ENCODE peak calls at places on chromosome 2, in five cellular contexts. T is IMR-90, V is transverse colon, B is psoas muscle, I is gastrocnemius medialis. Y is an unnamed sample.
A peak's percentile ranks its signal among the peaks of the same experiment; 100 is the strongest.

GRCh38 chr2:17821535-17822451 is 5.5 kb downstream of the MSGN1 start:
- DNase-seq in I (no peak), B (no peak), T (no peak), V (no peak), Y (no peak)

GRCh38 chr2:39608690-39609457 is 56.8 kb upstream of the TMEM178A start:
- DNase-seq in I (no peak), B (no peak), V (no peak), T (no peak), Y (no peak)

GRCh38 chr2:230441188-230441897 is 25.3 kb downstream of the SP100 start:
- DNase-seq in V (peak; percentile 55), T (peak; percentile 73), B (no peak), I (no peak), Y (no peak)

GRCh38 chr2:28134262-28134812 is 243.8 kb downstream of the BABAM2 start:
- DNase-seq in V (peak; percentile 81), B (no peak), T (no peak), I (no peak), Y (no peak)

GRCh38 chr2:27042159-27042661 is 9.3 kb upstream of the AGBL5 start:
- DNase-seq in V (no peak), B (no peak), I (no peak), T (no peak), Y (no peak)

GRCh38 chr2:173631123-173631450 is 276.4 kb downstream of the CDCA7 start:
- DNase-seq in I (no peak), T (peak; percentile 34), B (no peak), V (no peak), Y (no peak)

GRCh38 chr2:27097341-27097740 is 10.8 kb downstream of the KHK start:
- DNase-seq in I (no peak), V (no peak), T (no peak), B (no peak), Y (no peak)

GRCh38 chr2:36407403-36407802 is 51.8 kb downstream of the CRIM1 start:
- DNase-seq in I (no peak), V (no peak), T (no peak), B (no peak), Y (no peak)

GRCh38 chr2:68108116-68108515 is 45.3 kb upstream of the C1D start:
- DNase-seq in T (no peak), B (no peak), I (no peak), V (no peak), Y (no peak)

GRCh38 chr2:239274391-239275001 is 126.3 kb downstream of the HDAC4 start:
- DNase-seq in V (peak; percentile 36), I (peak; percentile 67), B (peak; percentile 79), T (peak; percentile 70), Y (no peak)

GRCh38 chr2:239768031-239768800 is 256.9 kb downstream of the NDUFA10 start:
- DNase-seq in I (no peak), V (no peak), T (no peak), B (no peak), Y (no peak)

GRCh38 chr2:83342860-83343329 is 1116.2 kb downstream of the SUCLG1 start:
- DNase-seq in V (no peak), I (no peak), T (no peak), B (no peak), Y (no peak)

GRCh38 chr2:70946832-70947442 is 11.2 kb downstream of the ATP6V1B1 start:
- DNase-seq in T (peak; percentile 60), B (no peak), I (no peak), V (peak; percentile 56), Y (peak; percentile 68)

GRCh38 chr2:191316246-191316645 is 71.0 kb downstream of the MYO1B start:
- DNase-seq in V (no peak), T (peak; percentile 75), I (no peak), B (no peak), Y (no peak)

GRCh38 chr2:27889774-27890145 is 427 bp downstream of the RBKS start:
- DNase-seq in V (no peak), B (no peak), I (no peak), T (no peak), Y (no peak)

GRCh38 chr2:225025917-225026571 is 16.2 kb downstream of the DOCK10 start:
- DNase-seq in I (no peak), B (no peak), V (no peak), T (peak; percentile 80), Y (no peak)

DNA sequence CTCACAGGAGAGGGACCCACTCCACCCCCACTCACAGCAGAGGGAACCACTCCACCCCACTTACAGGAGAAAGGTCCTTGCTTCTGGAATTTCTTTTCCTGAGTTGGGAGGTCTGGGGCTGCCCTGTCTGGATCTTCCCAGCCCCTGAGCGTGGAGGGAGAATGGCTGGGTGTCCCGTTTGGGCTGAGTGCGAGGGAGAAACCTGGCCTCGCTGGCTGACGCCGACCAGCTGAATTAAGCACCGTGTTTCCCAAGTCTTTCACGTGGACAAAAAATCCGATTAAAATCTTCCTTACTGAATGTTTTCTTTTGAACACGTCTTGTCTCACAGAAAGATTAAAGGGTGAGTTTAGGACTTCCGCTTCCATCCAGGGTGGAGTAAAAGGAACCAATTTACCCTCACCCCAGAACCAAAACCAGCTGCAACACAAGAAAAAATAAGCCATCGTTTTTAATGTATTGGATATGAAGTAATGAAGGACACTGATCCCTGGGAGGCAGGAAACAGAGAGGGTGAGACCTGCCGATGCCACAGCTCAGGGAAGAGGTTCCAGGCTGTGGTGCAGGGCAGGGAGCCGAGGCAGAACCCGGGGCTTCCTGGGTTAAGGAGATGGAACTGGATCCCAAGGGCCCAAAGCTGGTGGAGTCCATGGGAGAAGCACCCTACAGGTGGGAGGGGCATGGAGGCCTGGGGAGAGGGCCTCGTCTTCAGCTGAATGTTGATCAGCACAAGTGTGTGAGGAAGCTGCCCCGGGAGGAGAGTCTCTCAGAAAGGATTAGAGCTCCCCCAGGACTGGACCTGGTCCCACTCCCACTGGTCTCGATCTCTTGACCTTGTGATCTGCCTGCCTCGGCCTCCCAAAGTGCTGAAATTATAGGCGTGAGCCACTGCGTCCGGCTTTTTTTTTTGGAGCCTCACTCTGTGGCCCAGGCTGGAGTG is 60.3 kb downstream of the RTP5 start:
- DNase-seq in V (no peak), I (no peak), T (no peak), B (no peak), Y (no peak)
- H3K4me3 ChIP-seq in V (no peak overlapping the region), I (no peak overlapping the region), T (no peak overlapping the region), B (no peak overlapping the region), Y (no peak overlapping the region)

GRCh38 chr2:196318517-196319377 is 147.4 kb upstream of the STK17B start:
- DNase-seq in I (no peak), T (no peak), B (no peak), V (no peak), Y (no peak)

GRCh38 chr2:196328088-196328680 is 156.8 kb upstream of the STK17B start:
- DNase-seq in B (no peak), T (no peak), V (no peak), I (no peak), Y (no peak)

GRCh38 chr2:196324212-196324611 is 152.8 kb upstream of the STK17B start:
- DNase-seq in B (no peak), I (no peak), T (peak; percentile 42), V (no peak), Y (no peak)

DNA sequence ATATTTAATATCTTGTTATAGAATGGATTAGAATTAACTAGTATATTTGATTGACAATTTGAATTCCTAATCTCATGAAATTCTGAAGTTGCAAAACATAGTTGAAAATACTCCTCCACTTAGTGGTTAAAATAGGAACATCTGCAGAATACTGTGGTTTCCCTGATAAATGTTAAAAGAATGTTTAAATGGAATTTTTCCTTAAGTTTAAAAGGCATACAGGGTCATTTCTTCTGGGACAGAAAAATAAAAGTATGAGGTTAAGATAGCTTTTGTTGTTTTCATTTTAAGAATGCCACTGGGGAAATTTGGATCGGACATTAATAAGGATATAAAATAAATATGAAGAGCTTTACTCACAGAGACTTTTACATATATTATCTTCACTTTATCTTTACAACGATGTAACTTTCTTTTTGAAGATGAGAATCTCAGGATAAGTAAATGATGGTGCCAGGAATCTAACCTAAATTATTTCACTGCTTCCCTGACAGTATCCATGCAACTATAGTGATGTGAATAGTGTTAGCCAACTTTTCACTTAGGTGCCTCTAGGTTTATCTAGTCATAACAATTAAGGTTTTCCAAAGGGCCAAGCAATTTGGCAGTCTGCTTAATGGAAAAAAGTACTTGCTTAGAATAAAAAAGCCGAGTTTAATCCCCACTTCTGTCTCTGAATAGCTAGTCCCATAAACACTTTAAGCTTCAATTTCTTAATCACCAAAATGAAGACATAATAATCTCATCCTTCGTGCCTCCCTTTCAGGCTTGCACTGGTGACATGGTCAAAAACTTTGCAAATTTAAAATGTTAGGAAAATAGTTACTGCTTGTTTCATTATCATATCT is 151.8 kb upstream of the STK17B start:
- DNase-seq in V (no peak), I (no peak), T (peak; percentile 70), B (no peak), Y (no peak)
- H3K27ac ChIP-seq in V (no peak overlapping the region), I (no peak overlapping the region), T (peak overlapping the region; percentile 63), B (no peak overlapping the region), Y (no peak overlapping the region)

DNA sequence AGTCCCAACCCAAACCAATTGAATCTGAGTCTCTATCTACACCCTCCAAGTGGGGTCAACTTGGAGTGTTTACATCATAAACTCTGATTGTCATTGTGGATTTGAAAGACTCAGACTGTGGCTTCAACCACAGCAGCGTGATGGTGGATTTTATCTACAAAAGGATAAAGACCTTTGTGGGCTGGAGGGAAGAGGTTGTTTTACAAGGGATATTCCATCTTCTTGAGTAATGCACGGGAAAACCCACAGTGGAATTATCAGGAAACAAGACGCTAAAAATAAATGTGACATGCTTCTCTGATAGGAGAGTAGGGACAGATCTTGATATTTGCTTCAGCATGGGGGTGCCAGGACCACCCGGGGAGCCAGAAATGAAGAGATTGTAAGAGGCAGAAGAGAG is 93.5 kb downstream of the LPIN1 start:
- DNase-seq in V (no peak), I (no peak), T (peak; percentile 43), B (no peak), Y (no peak)
- H3K4me1 ChIP-seq in V (no peaks in the 10 kb centered on the region), I (no peaks in the 10 kb centered on the region), T (no peaks in the 10 kb centered on the region), B (no peaks in the 10 kb centered on the region), Y (no peaks in the 10 kb centered on the region)

GRCh38 chr2:11152591-11152990 is 2.7 kb upstream of the SLC66A3 start:
- DNase-seq in I (no peak), B (no peak), V (no peak), T (no peak), Y (no peak)

GRCh38 chr2:11157296-11157695 is 2.0 kb downstream of the SLC66A3 start:
- DNase-seq in B (no peak), I (no peak), V (no peak), T (no peak), Y (peak; percentile 60)

GRCh38 chr2:11155326-11156059 is at the start of gene SLC66A3:
- DNase-seq in B (no peak), I (no peak), T (peak; percentile 87), V (no peak), Y (peak; percentile 88)

GRCh38 chr2:11156396-11157075 is 1.3 kb downstream of the SLC66A3 start:
- DNase-seq in B (no peak), I (no peak), T (no peak), V (no peak), Y (no peak)

DNA sequence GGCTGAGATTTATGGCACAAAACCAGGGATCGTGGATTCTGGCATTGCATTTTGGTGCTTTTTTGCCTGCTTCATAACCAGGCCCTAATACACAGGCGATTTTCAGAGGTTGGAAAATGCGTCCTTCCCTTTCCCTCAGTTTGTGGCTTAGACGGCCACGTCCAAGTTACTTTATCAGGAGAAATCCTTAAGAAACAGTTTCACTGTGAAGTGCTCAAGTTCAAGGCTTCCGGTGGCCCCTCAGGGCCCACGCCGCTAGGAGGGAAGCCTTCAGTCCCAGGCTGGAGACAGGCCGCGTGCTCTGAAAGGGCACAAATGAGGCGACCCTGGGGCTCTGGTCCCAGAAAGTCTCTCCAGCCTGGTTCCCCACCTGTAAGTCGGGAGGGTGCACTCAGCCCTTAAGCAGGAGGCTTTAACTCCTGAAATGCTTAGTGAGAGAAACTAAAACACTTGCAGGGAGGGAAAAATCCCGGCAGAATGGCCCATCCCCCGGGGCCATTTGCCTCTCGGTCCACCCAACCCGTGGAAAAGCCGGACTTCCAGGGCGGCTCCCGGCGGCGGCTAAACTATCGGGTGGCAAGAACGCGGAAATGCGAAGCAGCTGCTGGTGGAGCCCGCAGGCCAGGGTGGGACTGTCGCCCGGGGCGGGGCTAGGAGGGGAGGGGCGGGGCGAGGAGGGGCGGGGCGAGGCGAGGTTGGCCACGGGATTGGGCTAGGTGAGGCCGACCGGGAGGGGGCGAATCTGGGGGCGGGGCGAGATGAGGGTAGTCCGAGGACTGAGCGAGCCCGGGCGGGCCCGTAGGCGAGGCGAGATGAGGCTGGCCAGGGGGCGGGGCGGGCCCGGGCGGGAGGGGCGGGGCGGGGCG is 574 bp upstream of the SLC66A3 start:
- DNase-seq in I (peak; percentile 97), T (peak; percentile 93), V (peak; percentile 99), B (peak; percentile 99), Y (peak; percentile 88)
- H3K4me3 ChIP-seq in I (peak overlapping the region; percentile 82), T (peak overlapping the region; percentile 45), V (peak overlapping the region; percentile 47), B (peak overlapping the region; percentile 73), Y (peak overlapping the region; percentile 71)